ENCODE peak calls at places on chromosomes 4 and X, in four cellular contexts. H, K, M and D are unnamed samples.

GRCh38 chrX:22033818-22034217 is 1.7 kb downstream of the PHEX start:
- DNase-seq in H (no peak), K (no peak), M (no peak), D (no peak)

GRCh38 chr4:163492951-163493504 is 1.5 kb upstream of the TMA16 start:
- DNase-seq in H (peak), K (no peak), M (no peak), D (no peak)

GRCh38 chrX:124212622-124213021 is 119.8 kb upstream of the TEX13D start:
- DNase-seq in H (no peak), K (no peak), M (no peak), D (no peak)

GRCh38 chrX:97639526-97639925 is 755.8 kb downstream of the RPA4 start:
- DNase-seq in H (peak), K (peak), M (peak), D (no peak)

GRCh38 chrX:143500751-143501150 is 16.5 kb downstream of the SPANXN3 start:
- DNase-seq in H (no peak), K (no peak), M (no peak), D (no peak)

GRCh38 chr4:107930821-107931774 is at the start of gene CYP2U1:
- DNase-seq in H (peak), K (peak), M (peak), D (peak)

GRCh38 chr4:105520819-105521790 is 31.3 kb upstream of the ARHGEF38 start:
- DNase-seq in H (peak), K (no peak), M (no peak), D (peak)

GRCh38 chrX:119410027-119410819 is 11.1 kb downstream of the SLC25A43 start:
- DNase-seq in H (peak), K (no peak), M (no peak), D (peak)

GRCh38 chr4:108483077-108483476 is 137.3 kb upstream of the RPL34 start:
- DNase-seq in H (no peak), K (no peak), M (no peak), D (no peak)

GRCh38 chrX:20066968-20067708 is 49.6 kb downstream of the MAP7D2 start:
- DNase-seq in H (peak), K (no peak), M (no peak), D (peak)

GRCh38 chr4:147423229-147423628 is 57.7 kb upstream of the EDNRA start:
- DNase-seq in H (no peak), K (no peak), M (no peak), D (no peak)

GRCh38 chrX:56766554-56767412 is 37.7 kb downstream of the NBDY start:
- DNase-seq in H (peak), K (peak), M (peak), D (peak)

GRCh38 chr4:185504098-185505047 is 30.9 kb downstream of the PDLIM3 start:
- DNase-seq in H (no peak), K (no peak), M (no peak), D (peak)

GRCh38 chrX:109842611-109843010 is 109.6 kb upstream of the ACSL4 start:
- DNase-seq in H (no peak), K (no peak), M (no peak), D (no peak)

GRCh38 chr4:60344908-60345307 is 855.2 kb upstream of the ADGRL3 start:
- DNase-seq in H (no peak), K (no peak), M (no peak), D (peak)

GRCh38 chr4:8219236-8219635 is 20.1 kb downstream of the SH3TC1 start:
- DNase-seq in H (no peak), K (no peak), M (no peak), D (no peak)
- H4K5ac ChIP-seq in H (no peak), K (no peak), M (no peak), D (no peak)

GRCh38 chr4:41795796-41796195 is 47.3 kb upstream of the PHOX2B start:
- DNase-seq in H (no peak), K (no peak), M (no peak), D (no peak)
- H3K9ac ChIP-seq in H (no peak), K (no peak), M (no peak), D (no peak)

GRCh38 chr4:155442267-155443105 is 65.7 kb upstream of the MAP9 start:
- DNase-seq in H (peak), K (peak), M (peak), D (peak)
- H4K5ac ChIP-seq in H (no peak), K (no peak), M (no peak), D (peak)

DNA sequence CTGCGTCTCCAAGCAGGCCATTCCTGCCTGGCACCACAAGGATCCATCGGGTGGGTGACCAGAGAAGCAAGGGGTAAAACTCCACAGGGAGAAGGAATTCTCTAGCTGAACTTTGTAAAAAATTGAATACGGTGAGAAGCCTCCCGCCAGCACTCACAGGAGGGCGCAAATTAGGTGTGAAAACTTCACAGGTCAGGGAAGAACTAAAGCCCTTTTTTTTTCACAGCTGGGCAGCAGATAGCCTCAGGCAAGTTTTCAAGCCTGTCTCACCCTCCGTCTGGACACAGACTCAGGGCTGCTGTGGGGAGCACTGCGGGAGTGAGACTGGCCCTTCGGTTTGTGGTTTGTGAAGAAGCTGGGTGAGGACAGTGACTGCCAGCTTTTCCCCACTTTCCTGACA is 224.1 kb upstream of the FGF16 start:
- DNase-seq in H (peak), K (peak), M (no peak), D (no peak)
- H3K9ac ChIP-seq in H (no peak), K (no peak), M (no peak), D (no peak)

DNA sequence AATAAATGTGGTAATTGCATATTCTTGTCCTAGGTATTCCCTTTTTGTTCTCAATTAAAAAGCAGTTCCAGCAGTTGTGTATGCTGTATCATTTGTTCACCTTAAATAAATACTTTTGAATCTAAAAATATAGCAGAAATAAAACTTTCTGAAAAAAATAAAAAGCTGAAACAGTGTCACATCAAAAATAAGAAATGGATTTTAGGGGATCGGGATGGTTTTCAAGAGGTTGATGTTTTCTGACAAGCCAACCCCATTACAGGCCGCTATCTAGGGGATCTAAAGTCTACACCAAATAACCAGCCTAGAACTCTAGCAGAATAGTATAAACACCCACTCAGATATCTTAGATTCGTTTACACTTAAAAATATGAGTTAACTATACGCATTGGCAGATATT is 95.4 kb upstream of the MAML3 start:
- DNase-seq in H (no peak), K (no peak), M (no peak), D (peak)
- H4K5ac ChIP-seq in H (no peak), K (no peak), M (no peak), D (no peak)

GRCh38 chr4:4269326-4269725 is 20.6 kb downstream of the LYAR start:
- DNase-seq in H (no peak), K (no peak), M (no peak), D (no peak)

GRCh38 chr4:4267981-4268380 is 20.0 kb upstream of the TMEM128 start:
- DNase-seq in H (no peak), K (no peak), M (no peak), D (no peak)

GRCh38 chr4:4269856-4270255 is 20.1 kb downstream of the LYAR start:
- DNase-seq in H (no peak), K (no peak), M (no peak), D (no peak)

GRCh38 chr4:4270529-4270928 is 19.4 kb downstream of the LYAR start:
- DNase-seq in H (no peak), K (no peak), M (no peak), D (no peak)

GRCh38 chr4:4268753-4269152 is 20.7 kb upstream of the TMEM128 start:
- DNase-seq in H (no peak), K (no peak), M (no peak), D (no peak)
- H3K9ac ChIP-seq in H (no peak), K (no peak), M (no peak), D (no peak)

DNA sequence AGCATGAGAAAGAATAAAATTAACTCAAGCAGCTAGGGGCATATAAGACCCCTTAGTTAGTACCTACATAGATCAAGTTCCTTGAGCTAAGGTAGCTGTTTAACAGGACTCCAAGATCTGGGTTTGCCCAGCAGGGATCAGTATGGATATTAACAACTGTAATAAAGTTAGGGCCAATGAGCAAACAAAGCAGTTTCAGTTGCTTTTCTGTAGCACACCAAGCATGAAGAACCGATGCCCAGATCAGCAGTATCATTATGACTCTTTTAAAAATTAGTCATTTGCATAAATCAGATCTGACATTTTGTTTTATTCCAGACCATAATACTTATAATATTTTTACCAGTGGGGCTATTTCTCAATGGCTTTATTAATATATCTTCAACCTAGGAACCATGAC is 80.9 kb downstream of the C4orf33 start:
- DNase-seq in H (no peak), K (no peak), M (no peak), D (no peak)
- H4K5ac ChIP-seq in H (no peak), K (no peak), M (no peak), D (no peak)

GRCh38 chr4:86946868-86947493 is 12.2 kb downstream of the AFF1 start:
- DNase-seq in H (no peak), K (no peak), M (no peak), D (no peak)
- H3K9ac ChIP-seq in H (no peak), K (no peak), M (no peak), D (no peak)